ENCODE peak calls at places on chromosomes 7 and 10, in four cellular contexts. B is ovary; M is LNCaP clone FGC; Z is CD8-positive, alpha-beta T cell. P is an unnamed sample.

GRCh38 chr7:73647725-73648592 is 19.7 kb upstream of the VPS37D start:
- DNase-seq in Z (peak; percentile 40), M (no peak), B (no peak), P (peak; percentile 23)

GRCh38 chr10:119786117-119786769 is 60.4 kb downstream of the INPP5F start:
- DNase-seq in Z (no peak), B (no peak), M (no peak), P (no peak)

GRCh38 chr7:132836746-132837145 is 245.1 kb downstream of the CHCHD3 start:
- DNase-seq in Z (no peak), M (no peak), B (no peak), P (no peak)

GRCh38 chr7:88789480-88790064 is 6.0 kb downstream of the TEX47 start:
- DNase-seq in Z (no peak), M (peak; percentile 7), B (no peak), P (peak; percentile 7)

GRCh38 chr7:17015575-17015974 is 133.8 kb upstream of the AGR3 start:
- DNase-seq in B (no peak), M (no peak), Z (no peak), P (no peak)

GRCh38 chr7:115368998-115369397 is 447.1 kb downstream of the MDFIC start:
- DNase-seq in B (no peak), M (no peak), Z (no peak), P (no peak)

GRCh38 chr10:133299738-133300137 is 8.9 kb downstream of the TUBGCP2 start:
- DNase-seq in M (no peak), Z (no peak), B (no peak), P (no peak)

GRCh38 chr7:157964521-157964920 is 623.1 kb downstream of the PTPRN2 start:
- DNase-seq in M (no peak), Z (no peak), B (no peak), P (no peak)

GRCh38 chr10:44774676-44775401 is 136.3 kb upstream of the TMEM72 start:
- DNase-seq in M (no peak), Z (no peak), B (no peak), P (no peak)

GRCh38 chr10:77670817-77671443 is 33.3 kb upstream of the KCNMA1 start:
- DNase-seq in M (no peak), B (no peak), Z (no peak), P (no peak)

GRCh38 chr7:73539709-73540108 is 17.6 kb upstream of the BAZ1B start:
- DNase-seq in B (no peak), Z (no peak), M (no peak), P (no peak)

GRCh38 chr7:135177021-135177696 is 6.7 kb upstream of the CYREN start:
- DNase-seq in M (no peak), B (no peak), Z (no peak), P (no peak)

GRCh38 chr7:95427914-95428516 is 6.8 kb downstream of the PON2 start:
- DNase-seq in Z (no peak), B (no peak), M (no peak), P (no peak)

GRCh38 chr10:30536578-30536977 is 93.0 kb downstream of the LYZL2 start:
- DNase-seq in Z (no peak), M (no peak), B (no peak), P (no peak)

GRCh38 chr10:43361532-43362190 is 9.8 kb upstream of the FXYD4 start:
- DNase-seq in Z (no peak), M (no peak), B (no peak), P (no peak)

GRCh38 chr7:24920702-24921679 is 59.0 kb downstream of the OSBPL3 start:
- DNase-seq in Z (no peak), B (no peak), M (no peak), P (no peak)

GRCh38 chr7:141154131-141154732 is 80.4 kb downstream of the TMEM178B start:
- DNase-seq in B (no peak), Z (no peak), M (no peak), P (no peak)

GRCh38 chr10:123614888-123615287 is 51.3 kb upstream of the GPR26 start:
- DNase-seq in B (peak; percentile 32), M (peak; percentile 36), Z (peak; percentile 23), P (peak; percentile 42)

GRCh38 chr7:84364708-84365107 is 170.1 kb upstream of the SEMA3A start:
- DNase-seq in M (no peak), B (no peak), Z (no peak), P (no peak)

GRCh38 chr7:12327922-12328321 is 75.7 kb downstream of the VWDE start:
- DNase-seq in Z (no peak), B (no peak), M (no peak), P (no peak)

GRCh38 chr7:142712617-142712957 is 36.7 kb upstream of the PRSS1 start:
- DNase-seq in B (no peak), Z (no peak), M (no peak), P (no peak)
- H3K4me3 ChIP-seq in B (no peak overlapping the region), Z (no peak overlapping the region), M (no peak overlapping the region), P (no peak overlapping the region)

DNA sequence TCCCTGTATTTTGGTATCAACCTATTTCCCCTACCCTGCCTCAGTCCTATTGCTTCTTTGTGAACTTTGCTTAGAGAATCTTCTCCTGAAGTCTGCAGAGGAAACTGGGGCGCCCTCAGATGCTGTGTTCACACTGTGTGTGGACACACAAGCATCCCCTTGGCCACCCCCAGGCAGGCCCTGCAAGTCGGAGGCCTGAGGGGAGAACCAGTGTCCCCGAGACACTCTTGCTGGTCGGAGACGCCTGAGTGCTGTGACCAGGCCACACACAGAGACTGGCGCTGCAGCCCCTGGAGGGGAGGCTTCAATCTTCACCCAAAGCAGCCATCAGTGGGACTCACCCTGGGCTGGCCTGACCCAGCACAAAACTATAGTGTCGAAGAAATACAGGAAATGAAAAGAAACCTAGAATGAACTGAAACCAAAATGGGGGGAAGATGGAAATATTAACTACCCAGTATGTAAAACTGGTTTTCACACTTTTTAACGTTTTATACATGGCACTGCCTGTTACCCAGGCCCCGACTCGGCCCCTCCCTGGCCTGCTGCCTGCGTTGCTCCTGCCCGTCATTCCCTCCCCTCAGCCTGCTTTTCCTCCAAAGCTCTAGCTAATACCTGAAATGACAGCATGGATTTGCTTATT is 48.4 kb upstream of the FAM20C start:
- DNase-seq in B (no peak), M (no peak), Z (no peak), P (no peak)
- H3K4me3 ChIP-seq in B (no peak overlapping the region), M (no peak overlapping the region), Z (no peak overlapping the region), P (no peak overlapping the region)

DNA sequence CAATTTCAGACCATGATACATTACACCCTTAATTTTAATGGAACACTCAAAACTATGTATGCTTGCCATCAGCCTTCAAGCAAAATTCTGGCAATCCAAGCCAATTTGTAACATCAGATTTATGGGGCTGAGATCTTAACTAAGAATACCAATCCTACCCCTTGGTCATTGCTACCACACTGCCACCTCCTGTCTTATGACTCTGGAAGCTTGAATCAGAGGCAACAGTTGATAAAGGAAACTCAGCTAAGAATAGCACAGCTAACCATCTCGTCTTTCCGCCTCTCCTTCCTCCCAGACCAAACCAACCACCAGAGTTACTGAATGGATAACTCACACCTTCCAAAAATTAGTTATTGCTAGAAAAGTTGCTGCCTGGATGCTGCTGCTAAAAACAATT is 7.4 kb downstream of the IGF2BP3 start:
- DNase-seq in Z (no peak), B (no peak), M (no peak), P (no peak)
- H3K4me3 ChIP-seq in Z (no peak overlapping the region), B (no peak overlapping the region), M (no peak overlapping the region), P (no peak overlapping the region)

DNA sequence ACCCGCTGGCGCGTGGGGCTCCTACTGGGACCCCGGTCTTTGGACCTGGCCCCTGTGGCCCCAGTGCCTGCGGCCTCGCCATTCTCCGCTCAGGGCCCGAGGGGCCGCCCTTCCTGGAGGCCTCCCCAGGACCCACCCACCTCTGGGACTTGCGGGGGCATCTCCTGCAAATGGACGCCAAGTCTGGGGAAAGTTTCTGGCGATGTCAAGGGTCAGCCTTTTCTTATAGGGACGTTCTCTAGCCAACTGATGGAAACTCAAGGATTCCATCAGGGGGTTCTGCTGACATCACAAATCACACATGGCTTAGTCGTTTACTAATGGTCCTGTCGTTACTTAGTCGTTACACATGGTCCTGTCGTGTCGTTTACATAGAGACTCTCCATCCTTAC is 57.7 kb upstream of the RHOBTB1 start:
- DNase-seq in B (no peak), M (no peak), Z (no peak), P (no peak)
- H3K4me3 ChIP-seq in B (peak overlapping the region; percentile 33), M (peak overlapping the region; percentile 36), Z (no peak overlapping the region), P (no peak overlapping the region)

DNA sequence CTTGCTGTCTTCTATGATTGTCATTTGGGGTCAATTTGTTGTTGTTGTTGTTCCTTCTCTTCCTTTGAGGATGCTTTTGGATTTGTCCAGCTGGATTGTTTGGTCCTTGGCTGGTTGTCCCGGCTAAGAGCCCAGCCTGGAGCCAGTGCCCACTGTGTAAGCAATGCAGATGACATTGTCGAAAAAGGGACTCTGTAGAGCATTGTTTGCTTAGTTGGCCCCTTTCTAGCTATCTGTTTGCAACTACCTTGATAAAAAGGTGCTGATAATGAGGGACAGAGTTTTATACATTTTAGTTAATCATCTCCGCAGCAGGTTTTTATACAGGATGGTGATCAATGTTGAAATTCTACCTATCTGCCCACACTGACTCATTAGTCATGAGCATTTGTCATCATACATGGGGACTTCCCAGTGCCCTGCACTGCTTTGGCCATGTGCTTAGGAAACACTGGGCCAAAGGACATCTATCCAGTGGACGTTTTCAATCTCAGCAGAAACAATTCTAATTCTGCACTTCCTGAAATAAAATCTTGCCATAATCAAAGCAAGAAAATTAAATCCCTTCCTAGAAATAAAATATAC is 311.9 kb downstream of the GRM8 start:
- DNase-seq in M (no peak), B (no peak), Z (no peak), P (no peak)
- H3K4me3 ChIP-seq in M (no peak overlapping the region), B (no peak overlapping the region), Z (no peak overlapping the region), P (no peak overlapping the region)

GRCh38 chr10:113617086-113617485 is 46.8 kb downstream of the NRAP start:
- DNase-seq in Z (no peak), M (no peak), B (no peak), P (no peak)
- H3K4me3 ChIP-seq in Z (no peak overlapping the region), M (no peak overlapping the region), B (no peak overlapping the region), P (no peak overlapping the region)

GRCh38 chr7:100472854-100473499 is 6.0 kb downstream of the TSC22D4 start:
- DNase-seq in M (no peak), B (peak; percentile 38), Z (no peak), P (no peak)
- H3K4me3 ChIP-seq in M (no peak overlapping the region), B (no peak overlapping the region), Z (no peak overlapping the region), P (no peak overlapping the region)

GRCh38 chr7:142927085-142927745 is 6.3 kb downstream of the TRPV5 start:
- DNase-seq in M (peak; percentile 84), Z (no peak), B (no peak), P (no peak)
- H3K4me3 ChIP-seq in M (no peak overlapping the region), Z (no peak overlapping the region), B (no peak overlapping the region), P (no peak overlapping the region)

DNA sequence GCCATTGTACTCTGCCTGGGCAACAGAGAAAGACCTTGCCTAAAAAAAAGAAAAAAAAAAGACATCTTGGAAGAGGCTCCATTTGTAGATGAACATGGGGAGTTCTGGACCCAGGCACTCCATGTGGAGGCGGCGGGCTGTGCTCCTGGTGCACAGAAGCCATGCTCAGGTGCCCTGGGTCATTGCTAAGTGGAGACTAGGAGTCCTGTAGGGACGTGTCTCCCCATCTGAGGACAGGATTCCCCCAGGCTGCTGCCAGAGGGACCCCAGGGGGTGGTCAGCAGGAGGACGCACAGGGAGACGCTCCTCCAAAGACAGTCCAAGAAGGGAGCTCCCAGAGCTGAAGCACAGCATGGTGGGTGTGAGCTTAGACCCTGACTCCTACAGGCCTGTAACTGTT is 34.3 kb downstream of the SBDS start:
- DNase-seq in M (no peak), Z (no peak), B (no peak), P (no peak)
- H3K4me3 ChIP-seq in M (no peak overlapping the region), Z (no peak overlapping the region), B (no peak overlapping the region), P (no peak overlapping the region)

P was measured in CD8-positive, alpha-beta memory T cell.